ENCODE peak calls at places on chromosomes 2 and 18, in seven cellular contexts. One of them, this sample, is unnamed.

GRCh38 chr2:233255151-233255550 is 3.7 kb downstream of the ATG16L1 start:
- DNase-seq in DMS 273 treated with DMSO at 0.1 percent for 48 hours: no peak
- DNase-seq in fibroblast of the aortic adventitia: peak; percentile 75
- DNase-seq in left lobe of liver: no peak
- DNase-seq in stimulated activated CD8-positive, alpha-beta memory T cell treated with anti-CD3 and anti-CD28 coated beads, Interleukin-12 subunit alpha, Interleukin-12 subunit beta, amount 100 ng/mL, for 4 hours: no peak
- DNase-seq in foreskin fibroblast: no peak
- DNase-seq in Kasumi-1: no peak
- DNase-seq in this sample: no peak

GRCh38 chr2:189412330-189412953 is 28.8 kb upstream of the WDR75 start:
- DNase-seq in DMS 273 treated with DMSO at 0.1 percent for 48 hours: no peak
- DNase-seq in fibroblast of the aortic adventitia: peak; percentile 85
- DNase-seq in left lobe of liver: no peak
- DNase-seq in stimulated activated CD8-positive, alpha-beta memory T cell treated with anti-CD3 and anti-CD28 coated beads, Interleukin-12 subunit alpha, Interleukin-12 subunit beta, amount 100 ng/mL, for 4 hours: no peak
- DNase-seq in foreskin fibroblast: peak; percentile 57
- DNase-seq in Kasumi-1: peak; percentile 82
- DNase-seq in this sample: peak; percentile 21

GRCh38 chr18:66143029-66143428 is 392.2 kb downstream of the CDH7 start:
- DNase-seq in DMS 273 treated with DMSO at 0.1 percent for 48 hours: no peak
- DNase-seq in fibroblast of the aortic adventitia: no peak
- DNase-seq in left lobe of liver: no peak
- DNase-seq in stimulated activated CD8-positive, alpha-beta memory T cell treated with anti-CD3 and anti-CD28 coated beads, Interleukin-12 subunit alpha, Interleukin-12 subunit beta, amount 100 ng/mL, for 4 hours: no peak
- DNase-seq in foreskin fibroblast: no peak
- DNase-seq in Kasumi-1: no peak
- DNase-seq in this sample: no peak

GRCh38 chr2:239814917-239815637 is 210.1 kb downstream of the NDUFA10 start:
- DNase-seq in DMS 273 treated with DMSO at 0.1 percent for 48 hours: no peak
- DNase-seq in fibroblast of the aortic adventitia: peak; percentile 32
- DNase-seq in left lobe of liver: no peak
- DNase-seq in stimulated activated CD8-positive, alpha-beta memory T cell treated with anti-CD3 and anti-CD28 coated beads, Interleukin-12 subunit alpha, Interleukin-12 subunit beta, amount 100 ng/mL, for 4 hours: no peak
- DNase-seq in foreskin fibroblast: no peak
- DNase-seq in Kasumi-1: no peak
- DNase-seq in this sample: no peak

GRCh38 chr2:55877101-55877500 is 46.5 kb downstream of the EFEMP1 start:
- DNase-seq in DMS 273 treated with DMSO at 0.1 percent for 48 hours: no peak
- DNase-seq in fibroblast of the aortic adventitia: peak; percentile 68
- DNase-seq in left lobe of liver: no peak
- DNase-seq in stimulated activated CD8-positive, alpha-beta memory T cell treated with anti-CD3 and anti-CD28 coated beads, Interleukin-12 subunit alpha, Interleukin-12 subunit beta, amount 100 ng/mL, for 4 hours: no peak
- DNase-seq in foreskin fibroblast: no peak
- DNase-seq in Kasumi-1: no peak
- DNase-seq in this sample: no peak

GRCh38 chr18:68148862-68149261 is 566.0 kb downstream of the TMX3 start:
- DNase-seq in DMS 273 treated with DMSO at 0.1 percent for 48 hours: no peak
- DNase-seq in fibroblast of the aortic adventitia: no peak
- DNase-seq in left lobe of liver: no peak
- DNase-seq in stimulated activated CD8-positive, alpha-beta memory T cell treated with anti-CD3 and anti-CD28 coated beads, Interleukin-12 subunit alpha, Interleukin-12 subunit beta, amount 100 ng/mL, for 4 hours: no peak
- DNase-seq in foreskin fibroblast: no peak
- DNase-seq in Kasumi-1: no peak
- DNase-seq in this sample: no peak

GRCh38 chr2:109372614-109373013 is 241.2 kb downstream of the SEPTIN10 start:
- DNase-seq in DMS 273 treated with DMSO at 0.1 percent for 48 hours: no peak
- DNase-seq in fibroblast of the aortic adventitia: no peak
- DNase-seq in left lobe of liver: peak; percentile 19
- DNase-seq in stimulated activated CD8-positive, alpha-beta memory T cell treated with anti-CD3 and anti-CD28 coated beads, Interleukin-12 subunit alpha, Interleukin-12 subunit beta, amount 100 ng/mL, for 4 hours: no peak
- DNase-seq in foreskin fibroblast: no peak
- DNase-seq in Kasumi-1: no peak
- DNase-seq in this sample: no peak

GRCh38 chr2:221097568-221097915 is 474.6 kb downstream of the EPHA4 start:
- DNase-seq in DMS 273 treated with DMSO at 0.1 percent for 48 hours: no peak
- DNase-seq in fibroblast of the aortic adventitia: peak; percentile 52
- DNase-seq in left lobe of liver: no peak
- DNase-seq in stimulated activated CD8-positive, alpha-beta memory T cell treated with anti-CD3 and anti-CD28 coated beads, Interleukin-12 subunit alpha, Interleukin-12 subunit beta, amount 100 ng/mL, for 4 hours: no peak
- DNase-seq in foreskin fibroblast: no peak
- DNase-seq in Kasumi-1: no peak
- DNase-seq in this sample: peak; percentile 22

GRCh38 chr2:200396726-200397348 is 90.3 kb downstream of the SPATS2L start:
- DNase-seq in DMS 273 treated with DMSO at 0.1 percent for 48 hours: no peak
- DNase-seq in fibroblast of the aortic adventitia: peak; percentile 30
- DNase-seq in left lobe of liver: no peak
- DNase-seq in stimulated activated CD8-positive, alpha-beta memory T cell treated with anti-CD3 and anti-CD28 coated beads, Interleukin-12 subunit alpha, Interleukin-12 subunit beta, amount 100 ng/mL, for 4 hours: no peak
- DNase-seq in foreskin fibroblast: no peak
- DNase-seq in Kasumi-1: no peak
- DNase-seq in this sample: no peak

GRCh38 chr2:20212459-20212870 is 12.5 kb downstream of the SDC1 start:
- DNase-seq in DMS 273 treated with DMSO at 0.1 percent for 48 hours: no peak
- DNase-seq in fibroblast of the aortic adventitia: no peak
- DNase-seq in left lobe of liver: no peak
- DNase-seq in stimulated activated CD8-positive, alpha-beta memory T cell treated with anti-CD3 and anti-CD28 coated beads, Interleukin-12 subunit alpha, Interleukin-12 subunit beta, amount 100 ng/mL, for 4 hours: no peak
- DNase-seq in foreskin fibroblast: no peak
- DNase-seq in Kasumi-1: no peak
- DNase-seq in this sample: no peak

GRCh38 chr2:160028431-160029269 is 33.8 kb downstream of the PLA2R1 start:
- DNase-seq in DMS 273 treated with DMSO at 0.1 percent for 48 hours: no peak
- DNase-seq in fibroblast of the aortic adventitia: peak; percentile 93
- DNase-seq in left lobe of liver: no peak
- DNase-seq in stimulated activated CD8-positive, alpha-beta memory T cell treated with anti-CD3 and anti-CD28 coated beads, Interleukin-12 subunit alpha, Interleukin-12 subunit beta, amount 100 ng/mL, for 4 hours: no peak
- DNase-seq in foreskin fibroblast: peak; percentile 17
- DNase-seq in Kasumi-1: no peak
- DNase-seq in this sample: no peak

GRCh38 chr18:12840382-12840781 is 43.7 kb downstream of the PTPN2 start:
- DNase-seq in DMS 273 treated with DMSO at 0.1 percent for 48 hours: no peak
- DNase-seq in fibroblast of the aortic adventitia: no peak
- DNase-seq in left lobe of liver: no peak
- DNase-seq in stimulated activated CD8-positive, alpha-beta memory T cell treated with anti-CD3 and anti-CD28 coated beads, Interleukin-12 subunit alpha, Interleukin-12 subunit beta, amount 100 ng/mL, for 4 hours: no peak
- DNase-seq in foreskin fibroblast: no peak
- DNase-seq in Kasumi-1: no peak
- DNase-seq in this sample: no peak

GRCh38 chr2:201777043-201777442 is 3.7 kb downstream of the ALS2 start:
- DNase-seq in DMS 273 treated with DMSO at 0.1 percent for 48 hours: no peak
- DNase-seq in fibroblast of the aortic adventitia: no peak
- DNase-seq in left lobe of liver: no peak
- DNase-seq in stimulated activated CD8-positive, alpha-beta memory T cell treated with anti-CD3 and anti-CD28 coated beads, Interleukin-12 subunit alpha, Interleukin-12 subunit beta, amount 100 ng/mL, for 4 hours: no peak
- DNase-seq in foreskin fibroblast: no peak
- DNase-seq in Kasumi-1: no peak
- DNase-seq in this sample: no peak

GRCh38 chr2:2960817-2961216 is 416.8 kb downstream of the EIPR1 start:
- DNase-seq in DMS 273 treated with DMSO at 0.1 percent for 48 hours: no peak
- DNase-seq in fibroblast of the aortic adventitia: no peak
- DNase-seq in left lobe of liver: no peak
- DNase-seq in stimulated activated CD8-positive, alpha-beta memory T cell treated with anti-CD3 and anti-CD28 coated beads, Interleukin-12 subunit alpha, Interleukin-12 subunit beta, amount 100 ng/mL, for 4 hours: no peak
- DNase-seq in foreskin fibroblast: no peak
- DNase-seq in Kasumi-1: no peak
- DNase-seq in this sample: no peak

GRCh38 chr2:241629762-241630435 is 7.1 kb downstream of the THAP4 start:
- DNase-seq in DMS 273 treated with DMSO at 0.1 percent for 48 hours: no peak
- DNase-seq in fibroblast of the aortic adventitia: no peak
- DNase-seq in left lobe of liver: no peak
- DNase-seq in stimulated activated CD8-positive, alpha-beta memory T cell treated with anti-CD3 and anti-CD28 coated beads, Interleukin-12 subunit alpha, Interleukin-12 subunit beta, amount 100 ng/mL, for 4 hours: no peak
- DNase-seq in foreskin fibroblast: peak; percentile 50
- DNase-seq in Kasumi-1: no peak
- DNase-seq in this sample: peak; percentile 80

GRCh38 chr2:225429718-225430117 is 30.2 kb downstream of the NYAP2 start:
- DNase-seq in DMS 273 treated with DMSO at 0.1 percent for 48 hours: no peak
- DNase-seq in fibroblast of the aortic adventitia: peak; percentile 38
- DNase-seq in left lobe of liver: no peak
- DNase-seq in stimulated activated CD8-positive, alpha-beta memory T cell treated with anti-CD3 and anti-CD28 coated beads, Interleukin-12 subunit alpha, Interleukin-12 subunit beta, amount 100 ng/mL, for 4 hours: no peak
- DNase-seq in foreskin fibroblast: no peak
- DNase-seq in Kasumi-1: no peak
- DNase-seq in this sample: peak; percentile 7

This sample was measured in AG08396.